ENCODE peak calls at places on chromosomes 4 and X, in nine cellular contexts. M is AG09309, Z is dorsolateral prefrontal cortex, Q is KG1, U is left cardiac atrium, A is memory B cell, O is WTC11, X is WERI-Rb-1, Y is anterior cingulate cortex. N is an unnamed sample.

GRCh38 chrX:66163849-66164401 is at the start of gene HEPH:
- DNase-seq in O (peak), Q (no peak), A (no peak), U (no peak), M (peak), Z (no peak), X (no peak), Y (peak), N (peak)

GRCh38 chr4:122895336-122895995 is 26.9 kb downstream of the NUDT6 start:
- DNase-seq in Q (no peak), O (no peak), Y (no peak), X (no peak), A (no peak), M (no peak), U (no peak), Z (no peak), N (no peak)

GRCh38 chr4:6362896-6363295 is 93.2 kb downstream of the WFS1 start:
- DNase-seq in U (peak), M (no peak), O (peak), X (no peak), Z (no peak), Y (no peak), A (no peak), Q (no peak), N (peak)

GRCh38 chr4:38768968-38769394 is 13.8 kb downstream of the TLR10 start:
- DNase-seq in O (no peak), Y (no peak), U (no peak), Q (no peak), Z (no peak), A (no peak), X (no peak), M (no peak), N (no peak)

GRCh38 chr4:153026947-153027346 is 90.8 kb downstream of the FHDC1 start:
- DNase-seq in Y (no peak), Q (no peak), O (no peak), U (no peak), X (no peak), A (no peak), Z (no peak), M (no peak), N (no peak)

GRCh38 chrX:8629871-8630270 is 102.1 kb downstream of the ANOS1 start:
- DNase-seq in M (no peak), Q (no peak), X (no peak), U (no peak), Z (no peak), O (no peak), Y (no peak), A (no peak), N (no peak)

GRCh38 chr4:154329268-154329858 is 162.2 kb downstream of the DCHS2 start:
- DNase-seq in Q (no peak), U (no peak), Y (no peak), X (no peak), O (no peak), A (no peak), M (no peak), Z (no peak), N (no peak)

GRCh38 chr4:123676550-123677229 is 280.1 kb downstream of the SPRY1 start:
- DNase-seq in X (no peak), Z (no peak), A (no peak), Y (no peak), O (no peak), Q (no peak), U (no peak), M (no peak), N (no peak)

GRCh38 chr4:57777871-57778270 is 667.7 kb upstream of the IGFBP7 start:
- DNase-seq in X (no peak), U (no peak), O (no peak), Z (no peak), M (no peak), Q (no peak), Y (no peak), A (no peak), N (no peak)

GRCh38 chrX:48972214-48973164 is 845 bp upstream of the KCND1 start:
- DNase-seq in Y (no peak), O (peak), A (no peak), X (peak), Q (no peak), M (no peak), Z (peak), U (peak), N (peak)

GRCh38 chr4:8261851-8262535 is 7.6 kb upstream of the HTRA3 start:
- DNase-seq in O (no peak), X (peak), Z (no peak), U (no peak), A (no peak), Y (no peak), Q (no peak), M (no peak), N (no peak)

GRCh38 chrX:48540015-48540350 is 469 bp downstream of the TBC1D25 start:
- DNase-seq in O (peak), U (peak), X (no peak), Y (no peak), M (no peak), A (peak), Q (no peak), Z (no peak), N (peak)

GRCh38 chr4:61204353-61204752 is 4.2 kb downstream of the ADGRL3 start:
- DNase-seq in A (no peak), Y (no peak), Q (no peak), Z (no peak), X (no peak), O (no peak), M (no peak), U (no peak), N (no peak)

GRCh38 chr4:159685406-159686092 is 582.7 kb downstream of the RAPGEF2 start:
- DNase-seq in Y (no peak), Q (no peak), U (no peak), X (no peak), O (no peak), A (no peak), M (no peak), Z (no peak), N (no peak)

GRCh38 chr4:87298362-87298761 is 24.3 kb downstream of the HSD17B13 start:
- DNase-seq in A (no peak), O (no peak), X (no peak), Q (no peak), M (no peak), Y (no peak), Z (no peak), U (no peak), N (no peak)

GRCh38 chr4:1614854-1615595 is 69.1 kb downstream of the FAM53A start:
- DNase-seq in Q (no peak), Z (no peak), M (no peak), O (no peak), X (no peak), U (no peak), Y (no peak), A (no peak), N (no peak)

GRCh38 chr4:106615961-106616360 is 247.4 kb upstream of the GIMD1 start:
- DNase-seq in Q (no peak), Y (no peak), A (no peak), U (no peak), O (no peak), Z (no peak), M (no peak), X (no peak), N (no peak)

GRCh38 chrX:113059714-113060113 is 219.1 kb upstream of the AMOT start:
- DNase-seq in M (no peak), U (peak), Z (no peak), X (no peak), Q (no peak), O (no peak), A (no peak), Y (no peak), N (no peak)

GRCh38 chrX:107669885-107670628 is 41.7 kb downstream of the PRPS1 start:
- DNase-seq in X (no peak), M (no peak), U (no peak), Z (no peak), Y (no peak), A (no peak), Q (no peak), O (no peak), N (peak)

GRCh38 chr4:47462799-47463234 is 685 bp downstream of the COMMD8 start:
- DNase-seq in Y (no peak), O (no peak), X (no peak), U (no peak), Q (no peak), Z (no peak), A (no peak), M (no peak), N (no peak)

GRCh38 chr4:108224628-108225053 is 55.9 kb upstream of the LEF1 start:
- DNase-seq in U (peak), Q (no peak), X (no peak), M (no peak), A (no peak), O (no peak), Y (no peak), Z (no peak), N (peak)

GRCh38 chr4:168633474-168633873 is 136.6 kb downstream of the PALLD start:
- DNase-seq in A (no peak), Z (no peak), O (no peak), X (no peak), Q (no peak), U (no peak), M (no peak), Y (no peak), N (no peak)

GRCh38 chrX:47796433-47796906 is 40.2 kb upstream of the ZNF81 start:
- DNase-seq in U (no peak), O (no peak), M (peak), Z (no peak), X (no peak), Y (no peak), Q (no peak), A (no peak), N (peak)

GRCh38 chr4:80096175-80096850 is 23.3 kb upstream of the ANTXR2 start:
- DNase-seq in M (no peak), O (no peak), U (no peak), Q (no peak), Y (no peak), X (no peak), Z (no peak), A (no peak), N (no peak)

GRCh38 chr4:80486603-80487002 is 151.1 kb downstream of the CFAP299 start:
- DNase-seq in Z (no peak), Y (no peak), X (no peak), Q (no peak), U (no peak), O (no peak), M (no peak), A (no peak), N (no peak)

GRCh38 chr4:37976991-37977470 is 16.8 kb downstream of the PTTG2 start:
- DNase-seq in U (peak), Y (peak), M (no peak), O (peak), A (peak), Z (no peak), Q (peak), X (peak), N (peak)

GRCh38 chr4:76002176-76002575 is 5.1 kb downstream of the CXCL9 start:
- DNase-seq in Y (no peak), Q (no peak), U (no peak), M (no peak), A (no peak), Z (no peak), X (no peak), O (no peak), N (no peak)

GRCh38 chr4:185710487-185710995 is 101.5 kb downstream of the SORBS2 start:
- DNase-seq in A (no peak), X (no peak), Q (no peak), Z (no peak), U (peak), M (no peak), O (no peak), Y (no peak), N (no peak)

GRCh38 chr4:40910706-40911105 is 161.0 kb downstream of the NSUN7 start:
- DNase-seq in Y (no peak), O (no peak), A (no peak), M (no peak), U (peak), X (no peak), Z (no peak), Q (no peak), N (no peak)